ENCODE peak calls at places on chromosomes 7 and 10, in four cellular contexts. W is epithelial cell of esophagus, Q is A549, K is lower lobe of right lung. F is an unnamed sample.

GRCh38 chr7:39811161-39811614 is 138.9 kb upstream of the CDK13 start:
- DNase-seq in W (peak), Q (no peak), K (no peak), F (no peak)

GRCh38 chr10:26112532-26112931 is 104.0 kb upstream of the GAD2 start:
- DNase-seq in W (no peak), Q (no peak), K (no peak), F (no peak)

GRCh38 chr7:111113263-111114017 is 22.5 kb downstream of the LRRN3 start:
- DNase-seq in W (peak), Q (peak), K (no peak), F (no peak)

GRCh38 chr10:48609441-48609840 is 4.6 kb upstream of the ARHGAP22 start:
- DNase-seq in W (no peak), Q (no peak), K (no peak), F (no peak)

GRCh38 chr7:102079140-102080002 is 207.3 kb upstream of the SH2B2 start:
- DNase-seq in W (no peak), Q (no peak), K (no peak), F (no peak)

GRCh38 chr10:86583983-86584382 is 62.4 kb upstream of the WAPL start:
- DNase-seq in W (peak), Q (peak), K (no peak), F (no peak)

GRCh38 chr10:98047009-98047741 is 16.8 kb upstream of the CRTAC1 start:
- DNase-seq in W (no peak), Q (no peak), K (no peak), F (no peak)

GRCh38 chr7:131945948-131946525 is 389.6 kb upstream of the PODXL start:
- DNase-seq in W (no peak), Q (no peak), K (no peak), F (no peak)

GRCh38 chr7:9189683-9190082 is 756.3 kb downstream of the NXPH1 start:
- DNase-seq in W (no peak), Q (no peak), K (no peak), F (peak)

GRCh38 chr10:79266092-79266491 is 81.2 kb upstream of the PPIF start:
- DNase-seq in W (peak), Q (no peak), K (no peak), F (no peak)

GRCh38 chr7:101521430-101521925 is 107.6 kb downstream of the MYL10 start:
- DNase-seq in W (no peak), Q (no peak), K (no peak), F (no peak)

GRCh38 chr7:150322833-150323681 is at the start of the genes ACTR3C and LRRC61:
- DNase-seq in W (peak), Q (no peak), K (peak), F (no peak)

GRCh38 chr10:94194256-94194655 is 168.5 kb downstream of the NOC3L start:
- DNase-seq in W (peak), Q (no peak), K (no peak), F (no peak)

GRCh38 chr10:122464158-122464510 is 2.8 kb downstream of the HTRA1 start:
- DNase-seq in W (no peak), Q (no peak), K (no peak), F (no peak)

GRCh38 chr7:44964831-44965440 is 13.9 kb downstream of the MYO1G start:
- DNase-seq in W (no peak), Q (no peak), K (no peak), F (peak)

GRCh38 chr7:88150018-88150417 is 69.8 kb downstream of the SRI start:
- DNase-seq in W (no peak), Q (no peak), K (no peak), F (no peak)

GRCh38 chr7:92837214-92837749 is 909 bp upstream of the CDK6 start:
- DNase-seq in W (peak), Q (no peak), K (no peak), F (no peak)

GRCh38 chr7:74061840-74062539 is 21.6 kb upstream of the LIMK1 start:
- DNase-seq in W (peak), Q (peak), K (peak), F (peak)

GRCh38 chr10:16941865-16942264 is 124.6 kb upstream of the RSU1 start:
- DNase-seq in W (peak), Q (no peak), K (no peak), F (no peak)

GRCh38 chr10:29119374-29119773 is 169.5 kb upstream of the LYZL1 start:
- DNase-seq in W (no peak), Q (no peak), K (peak), F (no peak)

GRCh38 chr7:107622429-107622828 is 38.2 kb upstream of the SLC26A4 start:
- DNase-seq in W (peak), Q (no peak), K (no peak), F (no peak)

GRCh38 chr10:132010484-132010883 is 28.8 kb upstream of the BNIP3 start:
- DNase-seq in W (no peak), Q (no peak), K (no peak), F (no peak)

GRCh38 chr10:29163746-29164145 is 125.1 kb upstream of the LYZL1 start:
- DNase-seq in W (peak), Q (peak), K (no peak), F (no peak)

GRCh38 chr7:115230882-115231508 is 309.1 kb downstream of the MDFIC start:
- DNase-seq in W (peak), Q (peak), K (no peak), F (no peak)

GRCh38 chr10:78964952-78965633 is 103.7 kb upstream of the ZMIZ1 start:
- DNase-seq in W (peak), Q (peak), K (no peak), F (no peak)

GRCh38 chr10:92839191-92840085 is 8.9 kb upstream of the EXOC6 start:
- DNase-seq in W (peak), Q (peak), K (peak), F (no peak)

GRCh38 chr7:108147031-108147563 is 16.9 kb upstream of the LAMB4 start:
- DNase-seq in W (no peak), Q (no peak), K (no peak), F (no peak)

GRCh38 chr10:133219782-133220181 is 10.2 kb upstream of the UTF1 start:
- DNase-seq in W (no peak), Q (no peak), K (no peak), F (no peak)

GRCh38 chr10:42304341-42304740 is 334.0 kb downstream of the ZNF33B start:
- DNase-seq in W (no peak), Q (no peak), K (no peak), F (no peak)

GRCh38 chr10:24574161-24574560 is 149.5 kb downstream of the ARHGAP21 start:
- DNase-seq in W (no peak), Q (no peak), K (no peak), F (no peak)

GRCh38 chr10:73916761-73917470 is 6.0 kb downstream of the PLAU start:
- DNase-seq in W (peak), Q (no peak), K (no peak), F (no peak)

GRCh38 chr7:28500143-28500542 is 87.8 kb downstream of the CREB5 start:
- DNase-seq in W (no peak), Q (no peak), K (no peak), F (no peak)

GRCh38 chr10:20744851-20745250 is 152.3 kb downstream of the NEBL start:
- DNase-seq in W (no peak), Q (no peak), K (no peak), F (no peak)

GRCh38 chr10:58219875-58220274 is 47.8 kb downstream of the IPMK start:
- DNase-seq in W (no peak), Q (no peak), K (no peak), F (no peak)

GRCh38 chr10:119871881-119872609 is 598 bp downstream of the MCMBP start:
- DNase-seq in W (peak), Q (no peak), K (peak), F (no peak)

GRCh38 chr10:99544322-99544721 is 11.6 kb downstream of the NKX2-3 start:
- DNase-seq in W (no peak), Q (no peak), K (no peak), F (no peak)

GRCh38 chr10:99551616-99552015 is 18.9 kb downstream of the NKX2-3 start:
- DNase-seq in W (no peak), Q (no peak), K (no peak), F (no peak)

GRCh38 chr10:99551158-99551557 is 18.4 kb downstream of the NKX2-3 start:
- DNase-seq in W (peak), Q (no peak), K (no peak), F (no peak)

DNA sequence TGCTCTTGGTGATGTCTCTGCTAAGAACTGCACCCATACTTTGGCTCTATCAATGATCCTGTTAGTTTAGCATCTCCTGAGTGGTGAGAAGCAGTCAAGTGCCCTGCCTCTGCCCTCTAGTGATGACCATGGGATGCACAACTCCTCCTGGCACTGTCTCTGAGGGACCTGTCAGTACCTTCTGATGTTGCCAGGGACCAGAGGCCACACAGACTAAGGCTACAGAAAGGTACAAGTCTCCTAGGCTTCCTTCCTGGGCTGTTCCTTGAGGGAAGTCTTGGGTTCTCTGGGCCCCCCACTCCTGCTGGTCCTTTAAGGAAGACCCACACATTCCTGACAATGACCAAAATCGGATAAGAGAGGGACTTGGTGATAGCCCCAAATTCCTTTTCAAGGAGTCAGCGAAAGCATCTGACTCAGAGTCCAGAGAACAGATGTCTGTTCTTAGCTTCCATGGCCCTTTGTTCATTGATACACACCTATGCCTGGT is 15.3 kb downstream of the NKX2-3 start:
- DNase-seq in W (peak), Q (peak), K (no peak), F (no peak)
- TF ChIP-seq CTCF in W (peak), Q (peak), K (peak), F (peak)

GRCh38 chr7:98295467-98296220 is 14.2 kb downstream of the BRI3 start:
- DNase-seq in W (peak), Q (no peak), K (no peak), F (no peak)
- TF ChIP-seq CTCF in W (no peak), Q (no peak), K (no peak), F (no peak)

GRCh38 chr10:44043646-44044368 is 341.1 kb downstream of the CXCL12 start:
- DNase-seq in W (no peak), Q (no peak), K (no peak), F (no peak)

GRCh38 chr10:44039599-44039998 is 345.3 kb downstream of the CXCL12 start:
- DNase-seq in W (no peak), Q (no peak), K (no peak), F (no peak)

GRCh38 chr10:44042926-44043602 is 341.8 kb downstream of the CXCL12 start:
- DNase-seq in W (no peak), Q (no peak), K (no peak), F (no peak)

GRCh38 chr10:44044549-44044948 is 340.3 kb downstream of the CXCL12 start:
- DNase-seq in W (no peak), Q (no peak), K (no peak), F (no peak)

DNA sequence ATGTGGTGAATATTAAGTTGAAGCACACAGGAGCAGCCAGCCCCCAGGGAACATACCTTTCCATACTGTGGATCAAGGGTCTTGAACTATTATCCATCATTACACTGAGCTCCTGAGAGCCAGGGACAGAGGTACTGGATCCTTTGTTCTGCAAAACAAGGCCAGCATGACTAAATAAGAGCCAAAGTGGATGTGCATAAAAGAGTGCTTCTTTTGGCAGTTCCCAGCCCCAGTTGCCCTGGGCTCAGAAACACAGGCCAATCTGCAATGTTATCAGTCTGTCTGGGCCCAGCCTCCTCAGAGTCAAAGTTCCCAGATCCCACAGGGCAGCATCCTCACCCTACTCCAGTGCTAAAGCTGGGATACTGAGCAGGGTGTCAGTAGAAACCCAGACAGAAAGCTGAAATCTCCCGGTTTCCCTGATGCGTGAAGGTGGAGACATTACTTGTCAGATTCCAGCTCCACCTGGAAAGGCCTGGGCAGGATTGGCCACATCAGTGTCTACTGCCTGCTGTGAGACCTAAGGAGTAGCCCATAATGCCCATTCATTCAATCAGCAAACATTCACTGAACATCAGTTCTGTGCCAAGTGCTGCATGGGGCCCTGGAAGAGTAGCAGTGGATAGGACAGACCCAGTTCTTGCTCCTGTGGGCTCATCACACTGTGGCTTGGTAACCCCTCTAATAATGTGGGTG is 342.7 kb downstream of the CXCL12 start:
- DNase-seq in W (no peak), Q (no peak), K (no peak), F (no peak)
- TF ChIP-seq CTCF in W (no peak), Q (no peak), K (no peak), F (no peak)

DNA sequence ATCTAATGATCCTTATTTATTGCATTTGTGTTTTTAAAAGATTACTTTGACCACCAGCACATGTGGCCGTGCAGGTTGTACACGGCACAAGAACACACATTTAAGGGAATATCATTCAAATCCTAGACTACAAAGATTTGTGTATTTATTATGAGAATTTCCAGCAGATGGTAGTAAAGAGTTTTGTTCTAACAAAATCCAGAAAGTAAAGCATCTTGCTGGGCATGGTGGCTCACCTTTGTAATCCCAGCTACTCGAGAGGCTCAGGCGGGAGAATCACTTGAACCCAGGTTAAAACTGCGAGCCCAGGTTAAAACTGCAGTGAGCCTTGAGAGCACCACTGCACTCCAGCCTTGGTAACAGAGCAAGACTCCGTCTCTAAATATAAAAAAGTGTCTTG is 31.5 kb downstream of the MACROH2A2 start:
- DNase-seq in W (no peak), Q (no peak), K (no peak), F (no peak)
- TF ChIP-seq CTCF in W (no peak), Q (peak), K (no peak), F (peak)

GRCh38 chr7:68507644-68508043 is 1090.6 kb upstream of the AUTS2 start:
- DNase-seq in W (no peak), Q (no peak), K (no peak), F (no peak)

GRCh38 chr7:68503400-68503799 is 1094.9 kb upstream of the AUTS2 start:
- DNase-seq in W (no peak), Q (no peak), K (no peak), F (no peak)

GRCh38 chr7:68504766-68505165 is 1093.5 kb upstream of the AUTS2 start:
- DNase-seq in W (no peak), Q (no peak), K (no peak), F (no peak)

GRCh38 chr7:68509054-68509453 is 1089.2 kb upstream of the AUTS2 start:
- DNase-seq in W (no peak), Q (no peak), K (no peak), F (no peak)

GRCh38 chr7:68505721-68506120 is 1092.6 kb upstream of the AUTS2 start:
- DNase-seq in W (no peak), Q (no peak), K (no peak), F (no peak)
- TF ChIP-seq CTCF in W (no peak), Q (no peak), K (no peak), F (no peak)

DNA sequence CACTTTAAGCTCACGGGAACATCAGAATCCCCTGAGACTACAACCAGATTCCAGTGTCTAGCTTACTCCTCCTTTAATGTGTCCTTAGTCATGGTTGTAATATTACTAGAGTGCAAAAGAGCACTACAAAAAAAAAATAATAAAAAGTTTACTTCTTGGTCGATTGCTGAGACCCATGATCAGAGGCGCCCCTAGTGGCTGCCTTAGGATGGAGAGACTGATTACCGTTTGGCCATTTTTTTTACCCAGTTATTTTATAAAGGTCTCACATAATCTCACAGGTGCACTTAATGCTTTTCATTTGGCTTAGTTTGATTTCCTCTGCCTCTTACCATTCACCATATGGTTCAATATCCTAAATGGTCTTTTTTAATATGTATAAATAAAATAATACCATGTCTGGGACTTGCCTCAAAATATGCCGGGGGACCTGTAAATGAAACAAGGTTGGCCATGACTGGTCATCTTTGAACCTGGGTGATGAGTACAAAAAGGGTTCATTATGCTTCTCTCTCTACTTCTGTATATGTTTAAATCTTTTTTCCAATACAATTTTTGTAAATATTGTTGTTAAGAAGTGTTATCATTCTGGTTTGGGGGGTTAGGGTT is 331.5 kb upstream of the NFE2L3 start:
- DNase-seq in W (peak), Q (peak), K (no peak), F (no peak)
- TF ChIP-seq CTCF in W (peak), Q (peak), K (peak), F (peak)

F was measured in chondrocyte.